ENCODE peak calls at places on chromosomes 1 and 21, in six cellular contexts. One of them, this sample, is unnamed.

GRCh38 chr1:93845554-93846150 is 33.4 kb downstream of the DNTTIP2 start:
- DNase-seq in hepatocyte: peak; percentile 73
- DNase-seq in IMR-90: peak; percentile 94
- DNase-seq in A549: peak; percentile 66
- DNase-seq in osteoblast: peak; percentile 93
- DNase-seq in cardiac muscle cell: no peak
- DNase-seq in this sample: no peak

GRCh38 chr1:227883641-227884301 is 64.0 kb downstream of the WNT9A start:
- DNase-seq in osteoblast: peak; percentile 80
- DNase-seq in IMR-90: no peak
- DNase-seq in hepatocyte: no peak
- DNase-seq in cardiac muscle cell: no peak
- DNase-seq in A549: no peak
- DNase-seq in this sample: no peak

GRCh38 chr1:7606096-7606495 is 165.0 kb upstream of the VAMP3 start:
- DNase-seq in IMR-90: no peak
- DNase-seq in hepatocyte: no peak
- DNase-seq in A549: no peak
- DNase-seq in osteoblast: peak; percentile 66
- DNase-seq in cardiac muscle cell: no peak
- DNase-seq in this sample: no peak

GRCh38 chr1:203645996-203646395 is 19.4 kb downstream of the ATP2B4 start:
- DNase-seq in cardiac muscle cell: no peak
- DNase-seq in IMR-90: peak; percentile 66
- DNase-seq in osteoblast: peak; percentile 47
- DNase-seq in hepatocyte: no peak
- DNase-seq in A549: no peak
- DNase-seq in this sample: no peak

GRCh38 chr21:46172863-46173528 is 11.3 kb downstream of the SPATC1L start:
- DNase-seq in hepatocyte: peak; percentile 1
- DNase-seq in IMR-90: no peak
- DNase-seq in cardiac muscle cell: no peak
- DNase-seq in A549: no peak
- DNase-seq in osteoblast: peak; percentile 30
- DNase-seq in this sample: no peak

GRCh38 chr1:37765937-37766664 is 1.2 kb upstream of the EPHA10 start:
- DNase-seq in cardiac muscle cell: no peak
- DNase-seq in IMR-90: no peak
- DNase-seq in hepatocyte: no peak
- DNase-seq in A549: peak; percentile 22
- DNase-seq in osteoblast: no peak
- DNase-seq in this sample: no peak

GRCh38 chr1:174954686-174955669 is 44.8 kb upstream of the CACYBP start:
- DNase-seq in IMR-90: no peak
- DNase-seq in osteoblast: no peak
- DNase-seq in hepatocyte: no peak
- DNase-seq in A549: no peak
- DNase-seq in cardiac muscle cell: no peak
- DNase-seq in this sample: no peak

GRCh38 chr1:217181205-217181746 is 449.6 kb downstream of the GPATCH2 start:
- DNase-seq in A549: no peak
- DNase-seq in hepatocyte: no peak
- DNase-seq in cardiac muscle cell: no peak
- DNase-seq in IMR-90: no peak
- DNase-seq in osteoblast: no peak
- DNase-seq in this sample: no peak

GRCh38 chr1:228066416-228066815 is 16.1 kb upstream of the ARF1 start:
- DNase-seq in osteoblast: peak; percentile 59
- DNase-seq in IMR-90: no peak
- DNase-seq in cardiac muscle cell: no peak
- DNase-seq in A549: no peak
- DNase-seq in hepatocyte: no peak
- DNase-seq in this sample: no peak

GRCh38 chr1:77282866-77283539 is 1.2 kb downstream of the AK5 start:
- DNase-seq in cardiac muscle cell: peak; percentile 15
- DNase-seq in A549: no peak
- DNase-seq in hepatocyte: peak; percentile 12
- DNase-seq in osteoblast: peak; percentile 82
- DNase-seq in IMR-90: peak; percentile 5
- DNase-seq in this sample: no peak

GRCh38 chr1:193312432-193312831 is 126.0 kb upstream of the B3GALT2 start:
- DNase-seq in osteoblast: peak; percentile 58
- DNase-seq in hepatocyte: no peak
- DNase-seq in cardiac muscle cell: no peak
- DNase-seq in A549: no peak
- DNase-seq in IMR-90: no peak
- DNase-seq in this sample: no peak

GRCh38 chr1:83787246-83787998 is 211.5 kb downstream of the TTLL7 start:
- DNase-seq in cardiac muscle cell: no peak
- DNase-seq in osteoblast: no peak
- DNase-seq in hepatocyte: no peak
- DNase-seq in IMR-90: no peak
- DNase-seq in A549: no peak
- DNase-seq in this sample: no peak

GRCh38 chr1:206672844-206673758 is 11.6 kb upstream of the MAPKAPK2 start:
- DNase-seq in A549: no peak
- DNase-seq in cardiac muscle cell: no peak
- DNase-seq in hepatocyte: no peak
- DNase-seq in IMR-90: peak; percentile 66
- DNase-seq in osteoblast: peak; percentile 94
- DNase-seq in this sample: no peak
- H3K4me1 ChIP-seq in A549: peaks cover 29% of the 10 kb centered on the region
- H3K4me1 ChIP-seq in cardiac muscle cell: peaks cover 44% of the 10 kb centered on the region
- H3K4me1 ChIP-seq in hepatocyte: peaks cover 25% of the 10 kb centered on the region
- H3K4me1 ChIP-seq in IMR-90: peaks cover 19% of the 10 kb centered on the region
- H3K4me1 ChIP-seq in osteoblast: peaks cover 33% of the 10 kb centered on the region
- H3K4me1 ChIP-seq in this sample: peaks cover 32% of the 10 kb centered on the region

DNA sequence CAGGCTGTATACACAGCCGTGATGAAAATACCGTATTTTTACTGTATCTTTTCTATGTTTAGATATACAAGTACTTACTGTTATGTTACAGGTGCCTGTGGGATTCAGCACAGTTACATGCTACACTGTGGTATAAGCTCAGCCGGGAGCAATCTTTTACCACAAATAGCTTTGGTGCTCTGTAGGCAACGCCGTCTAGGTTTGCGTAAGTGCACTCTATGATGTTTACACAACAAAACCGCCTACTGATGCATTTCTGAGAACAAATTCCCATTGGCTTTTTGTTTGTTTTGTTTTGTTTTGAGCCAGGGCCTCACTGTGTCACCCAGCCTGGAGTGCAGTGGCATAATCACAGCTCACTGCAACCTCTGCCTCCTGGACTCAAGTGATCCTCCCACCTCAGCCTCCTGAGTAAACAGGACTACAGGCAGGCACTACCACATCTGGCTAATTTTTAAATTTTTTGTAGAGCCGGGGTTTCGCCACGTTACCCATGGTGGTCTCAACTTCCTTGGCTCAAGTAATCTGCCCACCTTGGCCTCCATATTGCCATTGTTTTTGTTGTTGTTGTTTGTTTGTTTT is 81.0 kb downstream of the SCCPDH start:
- DNase-seq in A549: no peak
- DNase-seq in cardiac muscle cell: no peak
- DNase-seq in hepatocyte: no peak
- DNase-seq in osteoblast: no peak
- DNase-seq in IMR-90: no peak
- DNase-seq in this sample: no peak
- H3K4me3 ChIP-seq in A549: no peak overlapping the region
- H3K4me3 ChIP-seq in cardiac muscle cell: no peak overlapping the region
- H3K4me3 ChIP-seq in hepatocyte: no peak overlapping the region
- H3K4me3 ChIP-seq in osteoblast: no peak overlapping the region
- H3K4me3 ChIP-seq in IMR-90: no peak overlapping the region
- H3K4me3 ChIP-seq in this sample: no peak overlapping the region

GRCh38 chr1:64917328-64917861 is 49.0 kb downstream of the JAK1 start:
- DNase-seq in osteoblast: peak; percentile 83
- DNase-seq in hepatocyte: peak; percentile 35
- DNase-seq in cardiac muscle cell: no peak
- DNase-seq in IMR-90: peak; percentile 99
- DNase-seq in A549: peak; percentile 92
- DNase-seq in this sample: no peak
- H3K4me1 ChIP-seq in osteoblast: peaks cover 55% of the 10 kb centered on the region
- H3K4me1 ChIP-seq in hepatocyte: peaks cover 48% of the 10 kb centered on the region
- H3K4me1 ChIP-seq in cardiac muscle cell: peaks cover 13% of the 10 kb centered on the region
- H3K4me1 ChIP-seq in IMR-90: peaks cover 19% of the 10 kb centered on the region
- H3K4me1 ChIP-seq in A549: peaks cover 85% of the 10 kb centered on the region
- H3K4me1 ChIP-seq in this sample: peaks cover 43% of the 10 kb centered on the region

GRCh38 chr1:89198500-89199072 is at the start of gene GBP4:
- DNase-seq in hepatocyte: peak; percentile 15
- DNase-seq in A549: peak; percentile 0
- DNase-seq in osteoblast: peak; percentile 64
- DNase-seq in cardiac muscle cell: peak; percentile 14
- DNase-seq in IMR-90: peak; percentile 3
- DNase-seq in this sample: no peak
- H3K4me3 ChIP-seq in hepatocyte: no peak within 1 kb of the TSS
- H3K4me3 ChIP-seq in A549: no peak within 1 kb of the TSS
- H3K4me3 ChIP-seq in osteoblast: peak within 1 kb of the TSS; percentile 67
- H3K4me3 ChIP-seq in cardiac muscle cell: peak within 1 kb of the TSS; percentile 18
- H3K4me3 ChIP-seq in IMR-90: peak within 1 kb of the TSS; percentile 34
- H3K4me3 ChIP-seq in this sample: peak within 1 kb of the TSS; percentile 76

GRCh38 chr1:22799971-22800370 is 89.3 kb downstream of the EPHB2 start:
- DNase-seq in IMR-90: no peak
- DNase-seq in cardiac muscle cell: no peak
- DNase-seq in osteoblast: peak; percentile 66
- DNase-seq in hepatocyte: no peak
- DNase-seq in A549: no peak
- DNase-seq in this sample: no peak

GRCh38 chr1:22801347-22801746 is 90.7 kb downstream of the EPHB2 start:
- DNase-seq in A549: no peak
- DNase-seq in hepatocyte: no peak
- DNase-seq in cardiac muscle cell: no peak
- DNase-seq in IMR-90: no peak
- DNase-seq in osteoblast: no peak
- DNase-seq in this sample: no peak

GRCh38 chr1:22804333-22804906 is 93.8 kb downstream of the EPHB2 start:
- DNase-seq in osteoblast: no peak
- DNase-seq in IMR-90: peak; percentile 23
- DNase-seq in A549: no peak
- DNase-seq in hepatocyte: no peak
- DNase-seq in cardiac muscle cell: no peak
- DNase-seq in this sample: no peak

GRCh38 chr1:22803833-22804232 is 93.2 kb downstream of the EPHB2 start:
- DNase-seq in cardiac muscle cell: no peak
- DNase-seq in IMR-90: no peak
- DNase-seq in hepatocyte: no peak
- DNase-seq in osteoblast: no peak
- DNase-seq in A549: no peak
- DNase-seq in this sample: no peak

DNA sequence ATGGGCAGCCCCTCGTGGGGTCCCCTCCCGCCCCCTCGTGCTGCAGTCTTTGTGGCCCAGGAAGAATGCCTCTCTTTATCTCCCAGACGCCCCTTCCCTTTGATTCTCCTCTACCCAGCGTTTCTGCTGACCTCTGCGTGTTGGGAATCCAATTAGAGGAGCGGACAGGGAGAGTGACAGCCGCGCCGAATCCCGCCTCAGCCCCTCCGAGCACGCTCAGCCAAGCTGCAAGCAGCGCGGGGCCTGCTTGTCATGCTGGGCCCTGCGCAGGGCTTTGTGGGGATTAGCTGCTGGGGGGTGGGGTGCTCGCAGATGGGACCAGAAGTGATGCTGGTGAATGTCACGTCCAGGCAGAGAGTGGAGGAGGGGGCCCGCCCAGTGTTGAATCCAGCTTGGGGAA is 91.1 kb downstream of the EPHB2 start:
- DNase-seq in osteoblast: no peak
- DNase-seq in IMR-90: no peak
- DNase-seq in hepatocyte: no peak
- DNase-seq in A549: no peak
- DNase-seq in cardiac muscle cell: peak; percentile 56
- DNase-seq in this sample: no peak
- H3K4me1 ChIP-seq in osteoblast: peaks cover 4% of the 10 kb centered on the region
- H3K4me1 ChIP-seq in IMR-90: peaks cover 3% of the 10 kb centered on the region
- H3K4me1 ChIP-seq in hepatocyte: no peaks in the 10 kb centered on the region
- H3K4me1 ChIP-seq in A549: no peaks in the 10 kb centered on the region
- H3K4me1 ChIP-seq in cardiac muscle cell: peaks cover 15% of the 10 kb centered on the region
- H3K4me1 ChIP-seq in this sample: peaks cover 24% of the 10 kb centered on the region

DNA sequence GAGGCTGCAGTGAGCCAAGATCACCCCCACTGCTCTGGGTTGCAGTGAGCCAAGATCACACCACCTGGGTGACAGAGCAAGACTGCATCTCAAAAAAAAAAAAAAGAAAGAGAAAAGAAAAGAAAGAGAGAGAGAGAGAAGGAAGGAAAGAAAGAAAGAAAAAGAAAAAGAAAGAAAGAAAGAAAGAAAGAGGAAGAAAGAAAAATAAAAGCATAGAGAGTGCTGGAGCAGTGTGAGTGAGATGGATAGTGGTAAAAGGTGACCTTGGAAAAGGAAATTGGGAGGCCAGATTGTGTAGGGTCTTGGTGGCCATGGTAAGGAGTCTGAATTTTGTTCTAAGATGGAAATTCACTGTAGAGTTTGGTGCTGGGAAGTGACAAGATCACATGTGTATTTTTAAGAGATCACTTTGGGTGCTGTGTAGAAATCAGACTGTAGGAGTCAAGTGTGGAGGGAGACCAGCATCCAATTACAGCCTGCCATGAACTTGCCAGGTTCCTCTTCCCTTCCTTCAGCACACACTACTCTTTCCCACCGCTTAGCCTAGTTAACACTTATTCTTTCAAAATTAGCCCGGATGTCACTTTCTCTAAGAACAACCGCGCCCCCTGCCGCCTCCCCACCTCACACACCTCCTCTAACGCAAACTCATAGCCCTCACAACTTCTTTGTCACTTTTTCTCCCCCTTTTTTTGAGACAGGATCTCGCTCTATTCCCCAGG is 17.9 kb downstream of the MTX1 start:
- DNase-seq in cardiac muscle cell: peak; percentile 74
- DNase-seq in A549: peak; percentile 77
- DNase-seq in osteoblast: peak; percentile 78
- DNase-seq in IMR-90: peak; percentile 72
- DNase-seq in hepatocyte: peak; percentile 81
- DNase-seq in this sample: no peak
- H3K4me3 ChIP-seq in cardiac muscle cell: peak overlapping the region; percentile 40
- H3K4me3 ChIP-seq in A549: peak overlapping the region; percentile 57
- H3K4me3 ChIP-seq in osteoblast: peak overlapping the region; percentile 82
- H3K4me3 ChIP-seq in IMR-90: peak overlapping the region; percentile 49
- H3K4me3 ChIP-seq in hepatocyte: peak overlapping the region; percentile 21
- H3K4me3 ChIP-seq in this sample: peak overlapping the region; percentile 73

DNA sequence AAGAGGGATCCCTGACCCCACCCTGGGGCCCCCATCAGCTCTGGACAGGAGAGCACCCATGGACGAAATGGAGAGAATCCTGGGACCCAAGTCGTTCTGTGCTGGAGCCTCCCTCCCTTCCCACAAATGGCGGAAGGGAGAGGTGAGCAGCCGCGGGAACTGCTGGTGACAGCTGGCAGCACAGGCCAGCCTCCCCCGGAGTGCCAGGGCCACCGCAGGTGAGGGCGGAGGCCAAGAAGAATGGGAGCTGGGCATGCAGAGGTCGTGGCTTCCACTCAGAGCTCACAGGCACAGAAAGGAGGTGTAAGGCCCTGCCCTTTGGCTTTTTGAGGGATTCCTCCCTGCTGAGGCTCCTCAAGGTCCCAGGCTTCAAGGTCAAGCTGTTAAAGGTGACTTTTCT is 24.6 kb downstream of the SLC1A7 start:
- DNase-seq in IMR-90: no peak
- DNase-seq in cardiac muscle cell: no peak
- DNase-seq in hepatocyte: no peak
- DNase-seq in A549: no peak
- DNase-seq in osteoblast: no peak
- DNase-seq in this sample: no peak
- H3K4me1 ChIP-seq in IMR-90: peaks cover 28% of the 10 kb centered on the region
- H3K4me1 ChIP-seq in cardiac muscle cell: peaks cover 12% of the 10 kb centered on the region
- H3K4me1 ChIP-seq in hepatocyte: peaks cover 30% of the 10 kb centered on the region
- H3K4me1 ChIP-seq in A549: peaks cover 30% of the 10 kb centered on the region
- H3K4me1 ChIP-seq in osteoblast: peaks cover 14% of the 10 kb centered on the region
- H3K4me1 ChIP-seq in this sample: no peaks in the 10 kb centered on the region

GRCh38 chr1:15073799-15074308 is 79.7 kb upstream of the TMEM51 start:
- DNase-seq in hepatocyte: no peak
- DNase-seq in cardiac muscle cell: no peak
- DNase-seq in IMR-90: no peak
- DNase-seq in osteoblast: peak; percentile 36
- DNase-seq in A549: no peak
- DNase-seq in this sample: no peak
- H3K4me3 ChIP-seq in hepatocyte: no peak overlapping the region
- H3K4me3 ChIP-seq in cardiac muscle cell: no peak overlapping the region
- H3K4me3 ChIP-seq in IMR-90: no peak overlapping the region
- H3K4me3 ChIP-seq in osteoblast: no peak overlapping the region
- H3K4me3 ChIP-seq in A549: no peak overlapping the region
- H3K4me3 ChIP-seq in this sample: no peak overlapping the region

This sample was measured in esophagus squamous epithelium.